ENCODE peak calls at places on chromosomes 11 and 22, in eight cellular contexts. One of them, this sample, is unnamed.

GRCh38 chr11:8009856-8010255 is 22.7 kb downstream of the EIF3F start:
- DNase-seq in NCI-H1048: no peak
- DNase-seq in CD8-positive, alpha-beta memory T cell: no peak
- DNase-seq in brain pericyte: no peak
- DNase-seq in naive thymus-derived CD8-positive, alpha-beta T cell: no peak
- DNase-seq in NCI-H1105 treated with DMSO at 0.1 percent for 48 hours: no peak
- DNase-seq in thoracic aorta: no peak
- DNase-seq in endodermal cell: peak
- DNase-seq in this sample: no peak

GRCh38 chr11:37689951-37690350 is 1091.9 kb upstream of the RAG2 start:
- DNase-seq in NCI-H1105 treated with DMSO at 0.1 percent for 48 hours: no peak
- DNase-seq in NCI-H1048: no peak
- DNase-seq in brain pericyte: no peak
- DNase-seq in CD8-positive, alpha-beta memory T cell: no peak
- DNase-seq in naive thymus-derived CD8-positive, alpha-beta T cell: no peak
- DNase-seq in thoracic aorta: no peak
- DNase-seq in endodermal cell: no peak
- DNase-seq in this sample: no peak

GRCh38 chr22:39773976-39774539 is 119.5 kb downstream of the ENTHD1 start:
- DNase-seq in CD8-positive, alpha-beta memory T cell: no peak
- DNase-seq in endodermal cell: no peak
- DNase-seq in brain pericyte: no peak
- DNase-seq in NCI-H1048: no peak
- DNase-seq in thoracic aorta: no peak
- DNase-seq in NCI-H1105 treated with DMSO at 0.1 percent for 48 hours: no peak
- DNase-seq in naive thymus-derived CD8-positive, alpha-beta T cell: no peak
- DNase-seq in this sample: no peak

GRCh38 chr22:24938741-24939341 is 7.7 kb downstream of the LHFPL7 start:
- DNase-seq in NCI-H1105 treated with DMSO at 0.1 percent for 48 hours: peak
- DNase-seq in CD8-positive, alpha-beta memory T cell: peak
- DNase-seq in thoracic aorta: no peak
- DNase-seq in brain pericyte: no peak
- DNase-seq in naive thymus-derived CD8-positive, alpha-beta T cell: no peak
- DNase-seq in endodermal cell: peak
- DNase-seq in NCI-H1048: peak
- DNase-seq in this sample: no peak

GRCh38 chr11:35235944-35236666 is 97.1 kb downstream of the CD44 start:
- DNase-seq in thoracic aorta: no peak
- DNase-seq in brain pericyte: no peak
- DNase-seq in CD8-positive, alpha-beta memory T cell: peak
- DNase-seq in NCI-H1048: no peak
- DNase-seq in endodermal cell: no peak
- DNase-seq in NCI-H1105 treated with DMSO at 0.1 percent for 48 hours: no peak
- DNase-seq in naive thymus-derived CD8-positive, alpha-beta T cell: no peak
- DNase-seq in this sample: no peak

GRCh38 chr11:95076416-95076815 is 9.7 kb downstream of the SRSF8 start:
- DNase-seq in NCI-H1105 treated with DMSO at 0.1 percent for 48 hours: peak
- DNase-seq in endodermal cell: peak
- DNase-seq in CD8-positive, alpha-beta memory T cell: no peak
- DNase-seq in naive thymus-derived CD8-positive, alpha-beta T cell: no peak
- DNase-seq in NCI-H1048: no peak
- DNase-seq in brain pericyte: peak
- DNase-seq in thoracic aorta: no peak
- DNase-seq in this sample: peak

GRCh38 chr22:42056757-42057511 is 13.7 kb downstream of the NAGA start:
- DNase-seq in CD8-positive, alpha-beta memory T cell: no peak
- DNase-seq in thoracic aorta: no peak
- DNase-seq in NCI-H1105 treated with DMSO at 0.1 percent for 48 hours: no peak
- DNase-seq in endodermal cell: no peak
- DNase-seq in naive thymus-derived CD8-positive, alpha-beta T cell: no peak
- DNase-seq in NCI-H1048: no peak
- DNase-seq in brain pericyte: no peak
- DNase-seq in this sample: no peak

GRCh38 chr11:69099193-69099592 is 50.5 kb downstream of the TPCN2 start:
- DNase-seq in endodermal cell: no peak
- DNase-seq in thoracic aorta: no peak
- DNase-seq in NCI-H1048: no peak
- DNase-seq in CD8-positive, alpha-beta memory T cell: no peak
- DNase-seq in NCI-H1105 treated with DMSO at 0.1 percent for 48 hours: no peak
- DNase-seq in brain pericyte: no peak
- DNase-seq in naive thymus-derived CD8-positive, alpha-beta T cell: no peak
- DNase-seq in this sample: no peak

GRCh38 chr22:19610518-19611253 is 86.5 kb upstream of the CLDN5 start:
- DNase-seq in thoracic aorta: no peak
- DNase-seq in NCI-H1105 treated with DMSO at 0.1 percent for 48 hours: no peak
- DNase-seq in naive thymus-derived CD8-positive, alpha-beta T cell: no peak
- DNase-seq in CD8-positive, alpha-beta memory T cell: peak
- DNase-seq in endodermal cell: peak
- DNase-seq in NCI-H1048: no peak
- DNase-seq in brain pericyte: no peak
- DNase-seq in this sample: no peak

GRCh38 chr11:73520358-73521061 is 77.4 kb downstream of the FAM168A start:
- DNase-seq in thoracic aorta: no peak
- DNase-seq in naive thymus-derived CD8-positive, alpha-beta T cell: no peak
- DNase-seq in NCI-H1105 treated with DMSO at 0.1 percent for 48 hours: peak
- DNase-seq in brain pericyte: no peak
- DNase-seq in NCI-H1048: no peak
- DNase-seq in endodermal cell: no peak
- DNase-seq in CD8-positive, alpha-beta memory T cell: no peak
- DNase-seq in this sample: no peak

GRCh38 chr11:69662806-69663205 is 12.3 kb downstream of the LTO1 start:
- DNase-seq in NCI-H1105 treated with DMSO at 0.1 percent for 48 hours: no peak
- DNase-seq in CD8-positive, alpha-beta memory T cell: no peak
- DNase-seq in brain pericyte: no peak
- DNase-seq in naive thymus-derived CD8-positive, alpha-beta T cell: no peak
- DNase-seq in NCI-H1048: no peak
- DNase-seq in thoracic aorta: no peak
- DNase-seq in endodermal cell: peak
- DNase-seq in this sample: no peak

GRCh38 chr11:47161134-47161854 is 15.4 kb downstream of the ARFGAP2 start:
- DNase-seq in NCI-H1048: no peak
- DNase-seq in thoracic aorta: no peak
- DNase-seq in endodermal cell: peak
- DNase-seq in brain pericyte: no peak
- DNase-seq in naive thymus-derived CD8-positive, alpha-beta T cell: peak
- DNase-seq in CD8-positive, alpha-beta memory T cell: peak
- DNase-seq in NCI-H1105 treated with DMSO at 0.1 percent for 48 hours: peak
- DNase-seq in this sample: no peak

GRCh38 chr11:86196924-86197323 is 47.6 kb upstream of the EED start:
- DNase-seq in CD8-positive, alpha-beta memory T cell: no peak
- DNase-seq in brain pericyte: no peak
- DNase-seq in NCI-H1105 treated with DMSO at 0.1 percent for 48 hours: no peak
- DNase-seq in NCI-H1048: no peak
- DNase-seq in thoracic aorta: no peak
- DNase-seq in endodermal cell: no peak
- DNase-seq in naive thymus-derived CD8-positive, alpha-beta T cell: no peak
- DNase-seq in this sample: no peak

GRCh38 chr11:820655-821512 is 2.2 kb downstream of the PNPLA2 start:
- DNase-seq in endodermal cell: no peak
- DNase-seq in naive thymus-derived CD8-positive, alpha-beta T cell: no peak
- DNase-seq in thoracic aorta: peak
- DNase-seq in CD8-positive, alpha-beta memory T cell: no peak
- DNase-seq in brain pericyte: no peak
- DNase-seq in NCI-H1105 treated with DMSO at 0.1 percent for 48 hours: no peak
- DNase-seq in NCI-H1048: no peak
- DNase-seq in this sample: no peak

GRCh38 chr11:119000906-119001305 is 3.0 kb downstream of the CENATAC start:
- DNase-seq in endodermal cell: no peak
- DNase-seq in NCI-H1105 treated with DMSO at 0.1 percent for 48 hours: no peak
- DNase-seq in CD8-positive, alpha-beta memory T cell: no peak
- DNase-seq in naive thymus-derived CD8-positive, alpha-beta T cell: no peak
- DNase-seq in brain pericyte: no peak
- DNase-seq in thoracic aorta: no peak
- DNase-seq in NCI-H1048: no peak
- DNase-seq in this sample: no peak

GRCh38 chr11:47983464-47984397 is 3.4 kb downstream of the PTPRJ start:
- DNase-seq in NCI-H1048: no peak
- DNase-seq in brain pericyte: no peak
- DNase-seq in thoracic aorta: no peak
- DNase-seq in naive thymus-derived CD8-positive, alpha-beta T cell: no peak
- DNase-seq in CD8-positive, alpha-beta memory T cell: no peak
- DNase-seq in endodermal cell: no peak
- DNase-seq in NCI-H1105 treated with DMSO at 0.1 percent for 48 hours: peak
- DNase-seq in this sample: no peak

GRCh38 chr11:765025-765801 is 12.1 kb downstream of the GATD1 start:
- DNase-seq in NCI-H1048: no peak
- DNase-seq in NCI-H1105 treated with DMSO at 0.1 percent for 48 hours: peak
- DNase-seq in brain pericyte: no peak
- DNase-seq in naive thymus-derived CD8-positive, alpha-beta T cell: peak
- DNase-seq in CD8-positive, alpha-beta memory T cell: peak
- DNase-seq in thoracic aorta: no peak
- DNase-seq in endodermal cell: peak
- DNase-seq in this sample: no peak

GRCh38 chr11:102047305-102047924 is at the start of gene CFAP300:
- DNase-seq in thoracic aorta: peak
- DNase-seq in naive thymus-derived CD8-positive, alpha-beta T cell: no peak
- DNase-seq in NCI-H1105 treated with DMSO at 0.1 percent for 48 hours: peak
- DNase-seq in endodermal cell: peak
- DNase-seq in brain pericyte: peak
- DNase-seq in NCI-H1048: no peak
- DNase-seq in CD8-positive, alpha-beta memory T cell: no peak
- DNase-seq in this sample: peak

GRCh38 chr11:17734986-17735822 is 623 bp downstream of the KCNC1 start:
- DNase-seq in NCI-H1048: peak
- DNase-seq in thoracic aorta: no peak
- DNase-seq in endodermal cell: peak
- DNase-seq in NCI-H1105 treated with DMSO at 0.1 percent for 48 hours: peak
- DNase-seq in CD8-positive, alpha-beta memory T cell: peak
- DNase-seq in naive thymus-derived CD8-positive, alpha-beta T cell: no peak
- DNase-seq in brain pericyte: peak
- DNase-seq in this sample: peak

GRCh38 chr11:128765104-128765503 is 71.2 kb downstream of the FLI1 start:
- DNase-seq in endodermal cell: no peak
- DNase-seq in naive thymus-derived CD8-positive, alpha-beta T cell: no peak
- DNase-seq in CD8-positive, alpha-beta memory T cell: no peak
- DNase-seq in thoracic aorta: no peak
- DNase-seq in brain pericyte: no peak
- DNase-seq in NCI-H1048: no peak
- DNase-seq in NCI-H1105 treated with DMSO at 0.1 percent for 48 hours: no peak
- DNase-seq in this sample: no peak

GRCh38 chr11:123159146-123159857 is 35.7 kb downstream of the CLMP start:
- DNase-seq in naive thymus-derived CD8-positive, alpha-beta T cell: no peak
- DNase-seq in CD8-positive, alpha-beta memory T cell: no peak
- DNase-seq in endodermal cell: no peak
- DNase-seq in NCI-H1048: no peak
- DNase-seq in thoracic aorta: no peak
- DNase-seq in NCI-H1105 treated with DMSO at 0.1 percent for 48 hours: no peak
- DNase-seq in brain pericyte: no peak
- DNase-seq in this sample: no peak

GRCh38 chr22:47030881-47031627 is 268.6 kb downstream of the TBC1D22A start:
- DNase-seq in NCI-H1105 treated with DMSO at 0.1 percent for 48 hours: no peak
- DNase-seq in thoracic aorta: no peak
- DNase-seq in brain pericyte: no peak
- DNase-seq in endodermal cell: no peak
- DNase-seq in naive thymus-derived CD8-positive, alpha-beta T cell: no peak
- DNase-seq in CD8-positive, alpha-beta memory T cell: no peak
- DNase-seq in NCI-H1048: no peak
- DNase-seq in this sample: no peak

GRCh38 chr11:22703561-22703960 is 37.1 kb downstream of the GAS2 start:
- DNase-seq in thoracic aorta: no peak
- DNase-seq in NCI-H1048: no peak
- DNase-seq in NCI-H1105 treated with DMSO at 0.1 percent for 48 hours: peak
- DNase-seq in endodermal cell: no peak
- DNase-seq in naive thymus-derived CD8-positive, alpha-beta T cell: no peak
- DNase-seq in brain pericyte: no peak
- DNase-seq in CD8-positive, alpha-beta memory T cell: no peak
- DNase-seq in this sample: no peak

GRCh38 chr22:30325724-30326703 is 727 bp downstream of the TBC1D10A start:
- DNase-seq in thoracic aorta: no peak
- DNase-seq in NCI-H1048: no peak
- DNase-seq in endodermal cell: peak
- DNase-seq in naive thymus-derived CD8-positive, alpha-beta T cell: peak
- DNase-seq in CD8-positive, alpha-beta memory T cell: no peak
- DNase-seq in NCI-H1105 treated with DMSO at 0.1 percent for 48 hours: no peak
- DNase-seq in brain pericyte: no peak
- DNase-seq in this sample: no peak

GRCh38 chr22:27564806-27565205 is 236.8 kb downstream of the MN1 start:
- DNase-seq in CD8-positive, alpha-beta memory T cell: no peak
- DNase-seq in NCI-H1048: no peak
- DNase-seq in brain pericyte: no peak
- DNase-seq in naive thymus-derived CD8-positive, alpha-beta T cell: no peak
- DNase-seq in thoracic aorta: no peak
- DNase-seq in NCI-H1105 treated with DMSO at 0.1 percent for 48 hours: no peak
- DNase-seq in endodermal cell: no peak
- DNase-seq in this sample: no peak

GRCh38 chr11:17927041-17927440 is 85.8 kb downstream of the SERGEF start:
- DNase-seq in NCI-H1048: no peak
- DNase-seq in thoracic aorta: no peak
- DNase-seq in naive thymus-derived CD8-positive, alpha-beta T cell: no peak
- DNase-seq in NCI-H1105 treated with DMSO at 0.1 percent for 48 hours: no peak
- DNase-seq in endodermal cell: no peak
- DNase-seq in brain pericyte: no peak
- DNase-seq in CD8-positive, alpha-beta memory T cell: no peak
- DNase-seq in this sample: no peak

GRCh38 chr22:49885281-49885680 is 31.6 kb downstream of the ZBED4 start:
- DNase-seq in NCI-H1105 treated with DMSO at 0.1 percent for 48 hours: no peak
- DNase-seq in thoracic aorta: no peak
- DNase-seq in naive thymus-derived CD8-positive, alpha-beta T cell: no peak
- DNase-seq in CD8-positive, alpha-beta memory T cell: no peak
- DNase-seq in brain pericyte: no peak
- DNase-seq in NCI-H1048: no peak
- DNase-seq in endodermal cell: no peak
- DNase-seq in this sample: no peak

GRCh38 chr11:69239320-69240040 is 54.5 kb upstream of the MYEOV start:
- DNase-seq in endodermal cell: peak
- DNase-seq in CD8-positive, alpha-beta memory T cell: no peak
- DNase-seq in brain pericyte: no peak
- DNase-seq in naive thymus-derived CD8-positive, alpha-beta T cell: no peak
- DNase-seq in thoracic aorta: no peak
- DNase-seq in NCI-H1048: no peak
- DNase-seq in NCI-H1105 treated with DMSO at 0.1 percent for 48 hours: no peak
- DNase-seq in this sample: no peak

GRCh38 chr11:128471138-128471661 is 116.2 kb downstream of the ETS1 start:
- DNase-seq in CD8-positive, alpha-beta memory T cell: peak
- DNase-seq in thoracic aorta: no peak
- DNase-seq in NCI-H1048: no peak
- DNase-seq in endodermal cell: no peak
- DNase-seq in NCI-H1105 treated with DMSO at 0.1 percent for 48 hours: no peak
- DNase-seq in brain pericyte: no peak
- DNase-seq in naive thymus-derived CD8-positive, alpha-beta T cell: peak
- DNase-seq in this sample: no peak

GRCh38 chr11:67120881-67121710 is 2.0 kb downstream of the KDM2A start:
- DNase-seq in endodermal cell: no peak
- DNase-seq in CD8-positive, alpha-beta memory T cell: no peak
- DNase-seq in NCI-H1105 treated with DMSO at 0.1 percent for 48 hours: no peak
- DNase-seq in brain pericyte: no peak
- DNase-seq in thoracic aorta: no peak
- DNase-seq in NCI-H1048: no peak
- DNase-seq in naive thymus-derived CD8-positive, alpha-beta T cell: no peak
- DNase-seq in this sample: no peak

GRCh38 chr11:101620026-101620425 is 36.2 kb upstream of the TRPC6 start:
- DNase-seq in CD8-positive, alpha-beta memory T cell: no peak
- DNase-seq in brain pericyte: no peak
- DNase-seq in NCI-H1048: no peak
- DNase-seq in thoracic aorta: no peak
- DNase-seq in endodermal cell: no peak
- DNase-seq in naive thymus-derived CD8-positive, alpha-beta T cell: no peak
- DNase-seq in NCI-H1105 treated with DMSO at 0.1 percent for 48 hours: no peak
- DNase-seq in this sample: no peak

GRCh38 chr11:70399681-70400112 is 1.4 kb downstream of the CTTN start:
- DNase-seq in brain pericyte: peak
- DNase-seq in naive thymus-derived CD8-positive, alpha-beta T cell: no peak
- DNase-seq in thoracic aorta: peak
- DNase-seq in NCI-H1048: no peak
- DNase-seq in CD8-positive, alpha-beta memory T cell: no peak
- DNase-seq in endodermal cell: peak
- DNase-seq in NCI-H1105 treated with DMSO at 0.1 percent for 48 hours: no peak
- DNase-seq in this sample: peak

GRCh38 chr11:628056-628455 is 1.1 kb upstream of the SCT start:
- DNase-seq in CD8-positive, alpha-beta memory T cell: no peak
- DNase-seq in thoracic aorta: no peak
- DNase-seq in naive thymus-derived CD8-positive, alpha-beta T cell: no peak
- DNase-seq in NCI-H1048: no peak
- DNase-seq in NCI-H1105 treated with DMSO at 0.1 percent for 48 hours: no peak
- DNase-seq in brain pericyte: no peak
- DNase-seq in endodermal cell: peak
- DNase-seq in this sample: no peak

GRCh38 chr11:83238111-83238510 is 44.6 kb downstream of the ANKRD42 start:
- DNase-seq in thoracic aorta: no peak
- DNase-seq in endodermal cell: no peak
- DNase-seq in naive thymus-derived CD8-positive, alpha-beta T cell: no peak
- DNase-seq in NCI-H1105 treated with DMSO at 0.1 percent for 48 hours: no peak
- DNase-seq in CD8-positive, alpha-beta memory T cell: no peak
- DNase-seq in brain pericyte: no peak
- DNase-seq in NCI-H1048: no peak
- DNase-seq in this sample: no peak

This sample was measured in smooth muscle cell of the brain vasculature.